ENCODE peak calls at places on chromosomes 1 and 21, in ten cellular contexts. F is colonic mucosa; D is stimulated activated naive CD4-positive, alpha-beta T cell treated with Interleukin-2 at 50 U/mL for 16 hours; O is posterior cingulate gyrus; S is OCI-M1; A is stimulated activated CD8-positive, alpha-beta memory T cell treated with anti-CD3 and anti-CD28 coated beads, Interleukin-4, amount 100 ng/mL, for 24 hours; P is islet precursor cell; H is fibroblast of villous mesenchyme; E is stimulated activated CD4-positive, alpha-beta T cell treated with anti-CD3 and anti-CD28 coated beads, Interleukin-4, amount 100 ng/mL, for 1 hour; W is EH. M is an unnamed sample.

GRCh38 chr1:66613187-66613586 is 79.2 kb downstream of the SGIP1 start:
- DNase-seq in F (no peak), D (no peak), O (no peak), S (no peak), A (no peak), P (no peak), H (peak; percentile 40), E (no peak), W (peak; percentile 32), M (no peak)

GRCh38 chr21:37915516-37915915 is 741 bp downstream of the KCNJ6 start:
- DNase-seq in F (no peak), D (no peak), O (no peak), S (no peak), A (no peak), P (no peak), H (no peak), E (no peak), W (no peak), M (no peak)

GRCh38 chr1:150272379-150272840 is at the start of gene C1orf54:
- DNase-seq in F (no peak), D (no peak), O (no peak), S (peak; percentile 71), A (no peak), P (peak; percentile 80), H (peak; percentile 48), E (no peak), W (peak; percentile 76), M (no peak)

GRCh38 chr21:43639470-43640178 is 19.7 kb downstream of the HSF2BP start:
- DNase-seq in F (no peak), D (no peak), O (no peak), S (peak; percentile 78), A (no peak), P (no peak), H (peak; percentile 95), E (no peak), W (peak; percentile 69), M (no peak)

GRCh38 chr1:157961805-157962762 is 31.4 kb upstream of the KIRREL1 start:
- DNase-seq in F (no peak), D (no peak), O (no peak), S (peak; percentile 43), A (no peak), P (no peak), H (peak; percentile 60), E (no peak), W (peak; percentile 77), M (no peak)

GRCh38 chr1:208098758-208099157 is 145.4 kb downstream of the PLXNA2 start:
- DNase-seq in F (no peak), D (no peak), O (no peak), S (no peak), A (no peak), P (no peak), H (no peak), E (no peak), W (no peak), M (no peak)

GRCh38 chr1:8153961-8154360 is 127.9 kb upstream of the ERRFI1 start:
- DNase-seq in F (no peak), D (no peak), O (no peak), S (no peak), A (no peak), P (no peak), H (no peak), E (no peak), W (no peak), M (no peak)

GRCh38 chr1:1687846-1688245 is 4.7 kb downstream of the SLC35E2B start:
- DNase-seq in F (no peak), D (no peak), O (no peak), S (no peak), A (no peak), P (no peak), H (no peak), E (no peak), W (no peak), M (no peak)

GRCh38 chr1:12708396-12708795 is 7.5 kb upstream of the AADACL3 start:
- DNase-seq in F (no peak), D (no peak), O (no peak), S (no peak), A (no peak), P (peak; percentile 25), H (no peak), E (no peak), W (no peak), M (no peak)

GRCh38 chr1:181208967-181209366 is 120.5 kb downstream of the IER5 start:
- DNase-seq in F (no peak), D (no peak), O (no peak), S (no peak), A (no peak), P (peak; percentile 35), H (no peak), E (no peak), W (no peak), M (no peak)

GRCh38 chr1:172724746-172725613 is 66.1 kb downstream of the FASLG start:
- DNase-seq in F (no peak), D (no peak), O (no peak), S (peak; percentile 85), A (no peak), P (no peak), H (no peak), E (no peak), W (no peak), M (no peak)

GRCh38 chr1:212381509-212381908 is 33.2 kb downstream of the PACC1 start:
- DNase-seq in F (no peak), D (no peak), O (no peak), S (no peak), A (no peak), P (no peak), H (no peak), E (no peak), W (no peak), M (no peak)

GRCh38 chr1:74835046-74835445 is 102.1 kb downstream of the TYW3 start:
- DNase-seq in F (no peak), D (no peak), O (no peak), S (no peak), A (no peak), P (no peak), H (no peak), E (no peak), W (peak; percentile 44), M (no peak)

GRCh38 chr1:220879090-220879508 is at the start of gene HLX:
- DNase-seq in F (peak; percentile 80), D (no peak), O (no peak), S (peak; percentile 87), A (peak; percentile 12), P (peak; percentile 88), H (peak; percentile 94), E (peak; percentile 23), W (peak; percentile 94), M (peak; percentile 67)

GRCh38 chr1:154759196-154759595 is 110.9 kb downstream of the KCNN3 start:
- DNase-seq in F (no peak), D (peak; percentile 50), O (no peak), S (no peak), A (peak; percentile 36), P (peak; percentile 22), H (no peak), E (peak; percentile 56), W (no peak), M (no peak)

GRCh38 chr1:3564921-3565831 is 46.1 kb downstream of the MEGF6 start:
- DNase-seq in F (no peak), D (no peak), O (no peak), S (peak; percentile 47), A (no peak), P (no peak), H (peak; percentile 12), E (peak; percentile 25), W (peak; percentile 42), M (no peak)

GRCh38 chr1:29033829-29034466 is 89.8 kb downstream of the TMEM200B start:
- DNase-seq in F (no peak), D (no peak), O (no peak), S (peak; percentile 70), A (no peak), P (no peak), H (peak; percentile 60), E (no peak), W (peak; percentile 64), M (peak; percentile 48)

GRCh38 chr1:168469690-168470089 is 74.1 kb downstream of the XCL2 start:
- DNase-seq in F (peak; percentile 70), D (peak; percentile 14), O (no peak), S (peak; percentile 93), A (peak; percentile 29), P (peak; percentile 91), H (peak; percentile 69), E (peak; percentile 15), W (peak; percentile 98), M (no peak)

GRCh38 chr1:46448109-46448911 is 41.3 kb upstream of the DMBX1 start:
- DNase-seq in F (no peak), D (no peak), O (no peak), S (no peak), A (no peak), P (no peak), H (no peak), E (no peak), W (no peak), M (no peak)

GRCh38 chr1:154730251-154730650 is 122.3 kb upstream of the ADAR start:
- DNase-seq in F (no peak), D (no peak), O (no peak), S (peak; percentile 71), A (no peak), P (no peak), H (peak; percentile 10), E (no peak), W (peak; percentile 67), M (no peak)

GRCh38 chr1:12486401-12487005 is 131.5 kb downstream of the DHRS3 start:
- DNase-seq in F (no peak), D (no peak), O (no peak), S (no peak), A (no peak), P (peak; percentile 79), H (peak; percentile 50), E (no peak), W (peak; percentile 84), M (no peak)

GRCh38 chr1:207815466-207815865 is 63.6 kb downstream of the CD46 start:
- DNase-seq in F (no peak), D (no peak), O (no peak), S (no peak), A (no peak), P (no peak), H (no peak), E (no peak), W (no peak), M (no peak)

GRCh38 chr1:9297831-9298230 is 5.1 kb downstream of the SPSB1 start:
- DNase-seq in F (no peak), D (no peak), O (peak; percentile 3), S (no peak), A (no peak), P (no peak), H (no peak), E (no peak), W (no peak), M (no peak)

GRCh38 chr1:38803647-38804046 is 55.9 kb downstream of the RRAGC start:
- DNase-seq in F (no peak), D (no peak), O (no peak), S (no peak), A (no peak), P (no peak), H (no peak), E (no peak), W (no peak), M (no peak)

GRCh38 chr1:14435368-14436023 is 163.0 kb upstream of the KAZN start:
- DNase-seq in F (no peak), D (no peak), O (no peak), S (peak; percentile 44), A (no peak), P (peak; percentile 74), H (no peak), E (no peak), W (no peak), M (no peak)

GRCh38 chr1:114457675-114458074 is 53.3 kb downstream of the TRIM33 start:
- DNase-seq in F (no peak), D (no peak), O (no peak), S (no peak), A (no peak), P (no peak), H (peak; percentile 13), E (no peak), W (no peak), M (no peak)

GRCh38 chr1:226825037-226825745 is 45.2 kb upstream of the PSEN2 start:
- DNase-seq in F (no peak), D (no peak), O (no peak), S (no peak), A (no peak), P (peak; percentile 20), H (no peak), E (no peak), W (no peak), M (peak; percentile 86)

GRCh38 chr1:198087831-198088230 is 69.0 kb upstream of the NEK7 start:
- DNase-seq in F (no peak), D (no peak), O (no peak), S (no peak), A (no peak), P (no peak), H (no peak), E (no peak), W (no peak), M (no peak)